ENCODE peak calls at places on chromosomes 7 and 10, in five cellular contexts. Y is mucosa of gallbladder; I is stimulated activated CD8-positive, alpha-beta memory T cell treated with anti-CD3 and anti-CD28 coated beads, Interleukin-15, amount 100 ng/mL, for 24 hours; S is EH; J is posterior vena cava. R is an unnamed sample.

GRCh38 chr10:86899670-86900276 is 57.6 kb downstream of the MMRN2 start:
- DNase-seq in Y (peak), I (no peak), S (peak), J (no peak), R (peak)

GRCh38 chr7:66873476-66873875 is 47.5 kb upstream of the TMEM248 start:
- DNase-seq in Y (no peak), I (no peak), S (no peak), J (no peak), R (no peak)

GRCh38 chr7:116354171-116354545 is 143.8 kb downstream of the TES start:
- DNase-seq in Y (peak), I (no peak), S (no peak), J (no peak), R (no peak)

GRCh38 chr7:151228024-151228866 is 1.2 kb upstream of the ABCF2 start:
- DNase-seq in Y (no peak), I (no peak), S (no peak), J (peak), R (no peak)

GRCh38 chr10:14422431-14422830 is 91.7 kb upstream of the FRMD4A start:
- DNase-seq in Y (no peak), I (no peak), S (no peak), J (no peak), R (no peak)

GRCh38 chr7:97004931-97005763 is at the start of gene DLX6:
- DNase-seq in Y (no peak), I (no peak), S (peak), J (peak), R (peak)

GRCh38 chr7:100119075-100119700 is at the start of the genes CNPY4 and TAF6:
- DNase-seq in Y (peak), I (peak), S (peak), J (peak), R (peak)

GRCh38 chr7:136728945-136729344 is 139.5 kb upstream of the CHRM2 start:
- DNase-seq in Y (no peak), I (no peak), S (no peak), J (no peak), R (no peak)

GRCh38 chr7:117143580-117143979 is 179.3 kb downstream of the WNT2 start:
- DNase-seq in Y (no peak), I (no peak), S (peak), J (no peak), R (no peak)

GRCh38 chr10:1215862-1216575 is 159.8 kb downstream of the WDR37 start:
- DNase-seq in Y (no peak), I (no peak), S (no peak), J (peak), R (no peak)

GRCh38 chr7:129203050-129203741 is 14.8 kb downstream of the SMO start:
- DNase-seq in Y (no peak), I (no peak), S (no peak), J (no peak), R (no peak)

GRCh38 chr10:4662576-4663161 is 163.3 kb upstream of the AKR1E2 start:
- DNase-seq in Y (no peak), I (no peak), S (peak), J (no peak), R (no peak)

GRCh38 chr7:99631311-99632109 is 14.8 kb downstream of the ZSCAN25 start:
- DNase-seq in Y (no peak), I (no peak), S (peak), J (no peak), R (no peak)

GRCh38 chr10:5945561-5946418 is 31.6 kb downstream of the IL15RA start:
- DNase-seq in Y (peak), I (no peak), S (peak), J (peak), R (no peak)

GRCh38 chr10:132397036-132397541 is at the start of gene PWWP2B:
- DNase-seq in Y (no peak), I (no peak), S (peak), J (no peak), R (no peak)

GRCh38 chr7:21507627-21508343 is 35.1 kb upstream of the DNAH11 start:
- DNase-seq in Y (peak), I (no peak), S (peak), J (no peak), R (no peak)

GRCh38 chr10:13099144-13099665 is 758 bp upstream of the OPTN start:
- DNase-seq in Y (peak), I (no peak), S (peak), J (no peak), R (peak)

R was measured in SW 1271.